ENCODE peak calls at places on chromosomes 5 and 9, in nine cellular contexts. S is AG09319, Q is hypothalamus, H is iris pigment epithelial cell, O is activated T-cell treated with anti-CD3 and anti-CD28 coated beads for 48 hours, V is omental fat pad, G is fibroblast of lung, M is NCI-H2171 treated with DMSO at 0.1 percent for 48 hours, K is upper lobe of left lung. L is an unnamed sample.

GRCh38 chr9:95237336-95237735 is 80.2 kb downstream of the FANCC start:
- DNase-seq in S (no peak), Q (no peak), H (no peak), O (no peak), V (no peak), G (no peak), M (no peak), K (no peak), L (no peak)

GRCh38 chr5:168793844-168794837 is 215.0 kb upstream of the PANK3 start:
- DNase-seq in S (peak; percentile 20), Q (no peak), H (peak; percentile 12), O (peak; percentile 31), V (no peak), G (peak; percentile 14), M (no peak), K (peak; percentile 52), L (no peak)

GRCh38 chr9:91803143-91803940 is 146.7 kb downstream of the ROR2 start:
- DNase-seq in S (no peak), Q (no peak), H (peak; percentile 59), O (no peak), V (no peak), G (peak; percentile 73), M (no peak), K (no peak), L (no peak)

GRCh38 chr5:73135021-73135420 is 14.6 kb downstream of the TMEM171 start:
- DNase-seq in S (no peak), Q (no peak), H (no peak), O (no peak), V (no peak), G (no peak), M (no peak), K (no peak), L (no peak)

GRCh38 chr9:126205260-126205659 is 121.4 kb upstream of the MVB12B start:
- DNase-seq in S (no peak), Q (no peak), H (no peak), O (no peak), V (no peak), G (no peak), M (no peak), K (no peak), L (no peak)

GRCh38 chr9:112028242-112029221 is 131.9 kb downstream of the UGCG start:
- DNase-seq in S (no peak), Q (no peak), H (no peak), O (peak; percentile 16), V (no peak), G (no peak), M (no peak), K (no peak), L (no peak)

GRCh38 chr9:125513634-125514413 is 193.2 kb downstream of the MAPKAP1 start:
- DNase-seq in S (no peak), Q (no peak), H (peak; percentile 88), O (no peak), V (no peak), G (peak; percentile 74), M (no peak), K (peak; percentile 37), L (no peak)

GRCh38 chr5:68345595-68345994 is 130.0 kb downstream of the PIK3R1 start:
- DNase-seq in S (no peak), Q (no peak), H (no peak), O (no peak), V (no peak), G (no peak), M (no peak), K (no peak), L (no peak)

GRCh38 chr5:11903614-11904269 is 504 bp downstream of the CTNND2 start:
- DNase-seq in S (no peak), Q (no peak), H (peak; percentile 13), O (peak; percentile 18), V (no peak), G (no peak), M (peak; percentile 66), K (no peak), L (no peak)

GRCh38 chr5:163433271-163433670 is 4.1 kb upstream of the CCNG1 start:
- DNase-seq in S (no peak), Q (no peak), H (peak; percentile 23), O (no peak), V (no peak), G (no peak), M (no peak), K (no peak), L (no peak)

GRCh38 chr5:98773464-98774191 is at the start of gene RGMB:
- DNase-seq in S (peak; percentile 99), Q (peak; percentile 95), H (peak; percentile 100), O (peak; percentile 84), V (peak; percentile 84), G (peak; percentile 99), M (peak; percentile 89), K (peak; percentile 97), L (peak; percentile 99)

GRCh38 chr5:152056931-152057330 is 132.3 kb upstream of the GLRA1 start:
- DNase-seq in S (no peak), Q (no peak), H (no peak), O (no peak), V (no peak), G (no peak), M (no peak), K (no peak), L (no peak)